ENCODE peak calls at places on chromosome 6, in five cellular contexts. S, E, X, B and I are unnamed samples.
A peak's percentile ranks its signal among the peaks of the same experiment; 100 is the strongest.

GRCh38 chr6:52566853-52567279 is 10.0 kb downstream of the TRAM2 start:
- DNase-seq in S (no peak), E (no peak), X (peak; percentile 76), B (no peak), I (peak; percentile 68)

GRCh38 chr6:15218401-15218800 is 27.5 kb upstream of the JARID2 start:
- DNase-seq in S (no peak), E (no peak), X (no peak), B (no peak), I (no peak)

GRCh38 chr6:2956930-2957329 is 14.4 kb downstream of the SERPINB6 start:
- DNase-seq in S (no peak), E (no peak), X (no peak), B (no peak), I (peak; percentile 18)

GRCh38 chr6:145829102-145829501 is 14.5 kb upstream of the FBXO30 start:
- DNase-seq in S (no peak), E (no peak), X (no peak), B (no peak), I (no peak)

GRCh38 chr6:25590986-25591385 is 61.0 kb upstream of the SCGN start:
- DNase-seq in S (no peak), E (no peak), X (no peak), B (no peak), I (no peak)

GRCh38 chr6:148509789-148510581 is 167.3 kb downstream of the SASH1 start:
- DNase-seq in S (peak; percentile 23), E (no peak), X (peak; percentile 80), B (no peak), I (peak; percentile 87)

GRCh38 chr6:14316911-14317535 is 199.5 kb downstream of the CD83 start:
- DNase-seq in S (no peak), E (no peak), X (peak; percentile 5), B (peak; percentile 29), I (no peak)

GRCh38 chr6:141282263-141282662 is 850.5 kb upstream of the GJE1 start:
- DNase-seq in S (no peak), E (no peak), X (no peak), B (no peak), I (no peak)

GRCh38 chr6:37168163-37168758 is 1.7 kb upstream of the PIM1 start:
- DNase-seq in S (no peak), E (no peak), X (no peak), B (no peak), I (no peak)

GRCh38 chr6:88365656-88366055 is 199.5 kb upstream of the CNR1 start:
- DNase-seq in S (no peak), E (no peak), X (no peak), B (no peak), I (no peak)

GRCh38 chr6:37010402-37010892 is 5.0 kb downstream of the FGD2 start:
- DNase-seq in S (no peak), E (no peak), X (no peak), B (no peak), I (no peak)

GRCh38 chr6:6713660-6714446 is 125.3 kb downstream of the LY86 start:
- DNase-seq in S (no peak), E (no peak), X (peak; percentile 42), B (no peak), I (peak; percentile 84)